ENCODE peak calls at places on chromosomes 5 and 9, in five cellular contexts. One of them, this sample, is unnamed.

GRCh38 chr5:80125022-80125961 is 90.1 kb downstream of the THBS4 start:
- DNase-seq in T follicular helper cell: no peak
- DNase-seq in psoas muscle: no peak
- DNase-seq in ovary: no peak
- DNase-seq in stomach: no peak
- DNase-seq in this sample: no peak

GRCh38 chr9:101636247-101636646 is 41.5 kb upstream of the PPP3R2 start:
- DNase-seq in T follicular helper cell: no peak
- DNase-seq in psoas muscle: no peak
- DNase-seq in ovary: no peak
- DNase-seq in stomach: no peak
- DNase-seq in this sample: no peak

GRCh38 chr9:122248448-122248865 is 16.2 kb downstream of the RBM18 start:
- DNase-seq in T follicular helper cell: no peak
- DNase-seq in psoas muscle: no peak
- DNase-seq in ovary: no peak
- DNase-seq in stomach: no peak
- DNase-seq in this sample: no peak

GRCh38 chr9:133787749-133788015 is 49.5 kb upstream of the SARDH start:
- DNase-seq in T follicular helper cell: no peak
- DNase-seq in psoas muscle: no peak
- DNase-seq in ovary: no peak
- DNase-seq in stomach: peak
- DNase-seq in this sample: peak

GRCh38 chr5:87195104-87195581 is 72.5 kb upstream of the RASA1 start:
- DNase-seq in T follicular helper cell: no peak
- DNase-seq in psoas muscle: no peak
- DNase-seq in ovary: no peak
- DNase-seq in stomach: no peak
- DNase-seq in this sample: peak

GRCh38 chr5:132466453-132467291 is 23.9 kb downstream of the IRF1 start:
- DNase-seq in T follicular helper cell: no peak
- DNase-seq in psoas muscle: peak
- DNase-seq in ovary: no peak
- DNase-seq in stomach: peak
- DNase-seq in this sample: peak

GRCh38 chr5:143201589-143201988 is 201.9 kb downstream of the NR3C1 start:
- DNase-seq in T follicular helper cell: no peak
- DNase-seq in psoas muscle: no peak
- DNase-seq in ovary: no peak
- DNase-seq in stomach: no peak
- DNase-seq in this sample: no peak

GRCh38 chr5:144120781-144121180 is 49.7 kb downstream of the YIPF5 start:
- DNase-seq in T follicular helper cell: no peak
- DNase-seq in psoas muscle: no peak
- DNase-seq in ovary: no peak
- DNase-seq in stomach: no peak
- DNase-seq in this sample: no peak

GRCh38 chr9:17653947-17654346 is 75.1 kb downstream of the SH3GL2 start:
- DNase-seq in T follicular helper cell: no peak
- DNase-seq in psoas muscle: no peak
- DNase-seq in ovary: no peak
- DNase-seq in stomach: no peak
- DNase-seq in this sample: no peak